ENCODE peak calls at places on chromosomes 6 and 20, in ten cellular contexts. One of them, this sample, is unnamed.

GRCh38 chr6:113120577-113121285 is 736.4 kb upstream of the MARCKS start:
- DNase-seq in fibroblast of pulmonary artery: peak; percentile 93
- DNase-seq in cardiac muscle cell: no peak
- DNase-seq in GM12865: peak; percentile 16
- DNase-seq in HL-60: peak; percentile 24
- DNase-seq in left ventricle myocardium inferior: no peak
- DNase-seq in A549: no peak
- DNase-seq in astrocyte of the spinal cord: peak; percentile 99
- DNase-seq in HCT116: peak; percentile 73
- DNase-seq in BJ: peak; percentile 97
- DNase-seq in this sample: no peak

GRCh38 chr6:25456249-25456648 is 177.1 kb downstream of the CARMIL1 start:
- DNase-seq in fibroblast of pulmonary artery: no peak
- DNase-seq in cardiac muscle cell: no peak
- DNase-seq in GM12865: no peak
- DNase-seq in HL-60: no peak
- DNase-seq in left ventricle myocardium inferior: no peak
- DNase-seq in A549: no peak
- DNase-seq in astrocyte of the spinal cord: no peak
- DNase-seq in HCT116: no peak
- DNase-seq in BJ: no peak
- DNase-seq in this sample: no peak

GRCh38 chr6:32666420-32667300 is at the start of gene HLA-DQB1:
- DNase-seq in fibroblast of pulmonary artery: peak; percentile 23
- DNase-seq in cardiac muscle cell: peak; percentile 78
- DNase-seq in GM12865: peak; percentile 95
- DNase-seq in HL-60: no peak
- DNase-seq in left ventricle myocardium inferior: no peak
- DNase-seq in A549: peak; percentile 1
- DNase-seq in astrocyte of the spinal cord: no peak
- DNase-seq in HCT116: peak; percentile 75
- DNase-seq in BJ: no peak
- DNase-seq in this sample: peak; percentile 83

GRCh38 chr6:170176621-170177382 is 114.1 kb downstream of the DLL1 start:
- DNase-seq in fibroblast of pulmonary artery: no peak
- DNase-seq in cardiac muscle cell: no peak
- DNase-seq in GM12865: no peak
- DNase-seq in HL-60: no peak
- DNase-seq in left ventricle myocardium inferior: peak; percentile 15
- DNase-seq in A549: peak; percentile 14
- DNase-seq in astrocyte of the spinal cord: no peak
- DNase-seq in HCT116: no peak
- DNase-seq in BJ: no peak
- DNase-seq in this sample: no peak

GRCh38 chr20:5843054-5843731 is 93.0 kb downstream of the SHLD1 start:
- DNase-seq in fibroblast of pulmonary artery: no peak
- DNase-seq in cardiac muscle cell: no peak
- DNase-seq in GM12865: peak; percentile 71
- DNase-seq in HL-60: no peak
- DNase-seq in left ventricle myocardium inferior: no peak
- DNase-seq in A549: no peak
- DNase-seq in astrocyte of the spinal cord: peak; percentile 25
- DNase-seq in HCT116: no peak
- DNase-seq in BJ: no peak
- DNase-seq in this sample: peak; percentile 43

GRCh38 chr20:49542514-49542991 is 25.4 kb downstream of the PTGIS start:
- DNase-seq in fibroblast of pulmonary artery: no peak
- DNase-seq in cardiac muscle cell: no peak
- DNase-seq in GM12865: no peak
- DNase-seq in HL-60: no peak
- DNase-seq in left ventricle myocardium inferior: no peak
- DNase-seq in A549: no peak
- DNase-seq in astrocyte of the spinal cord: no peak
- DNase-seq in HCT116: no peak
- DNase-seq in BJ: no peak
- DNase-seq in this sample: no peak

GRCh38 chr6:31829633-31830492 is 2.3 kb downstream of the HSPA1B start:
- DNase-seq in fibroblast of pulmonary artery: peak; percentile 62
- DNase-seq in cardiac muscle cell: peak; percentile 41
- DNase-seq in GM12865: peak; percentile 45
- DNase-seq in HL-60: no peak
- DNase-seq in left ventricle myocardium inferior: no peak
- DNase-seq in A549: no peak
- DNase-seq in astrocyte of the spinal cord: peak; percentile 69
- DNase-seq in HCT116: no peak
- DNase-seq in BJ: no peak
- DNase-seq in this sample: no peak

GRCh38 chr20:13149371-13149770 is 71.7 kb upstream of the ISM1 start:
- DNase-seq in fibroblast of pulmonary artery: no peak
- DNase-seq in cardiac muscle cell: no peak
- DNase-seq in GM12865: no peak
- DNase-seq in HL-60: no peak
- DNase-seq in left ventricle myocardium inferior: no peak
- DNase-seq in A549: no peak
- DNase-seq in astrocyte of the spinal cord: peak; percentile 46
- DNase-seq in HCT116: no peak
- DNase-seq in BJ: peak; percentile 9
- DNase-seq in this sample: no peak

GRCh38 chr20:34010405-34010895 is 16.7 kb downstream of the RALY start:
- DNase-seq in fibroblast of pulmonary artery: peak; percentile 22
- DNase-seq in cardiac muscle cell: no peak
- DNase-seq in GM12865: no peak
- DNase-seq in HL-60: no peak
- DNase-seq in left ventricle myocardium inferior: no peak
- DNase-seq in A549: no peak
- DNase-seq in astrocyte of the spinal cord: no peak
- DNase-seq in HCT116: no peak
- DNase-seq in BJ: no peak
- DNase-seq in this sample: no peak

GRCh38 chr20:8152183-8152582 is 20.1 kb downstream of the PLCB1 start:
- DNase-seq in fibroblast of pulmonary artery: peak; percentile 66
- DNase-seq in cardiac muscle cell: no peak
- DNase-seq in GM12865: no peak
- DNase-seq in HL-60: no peak
- DNase-seq in left ventricle myocardium inferior: no peak
- DNase-seq in A549: no peak
- DNase-seq in astrocyte of the spinal cord: peak; percentile 64
- DNase-seq in HCT116: no peak
- DNase-seq in BJ: no peak
- DNase-seq in this sample: no peak

GRCh38 chr6:10082385-10082784 is 332.5 kb downstream of the TFAP2A start:
- DNase-seq in fibroblast of pulmonary artery: no peak
- DNase-seq in cardiac muscle cell: no peak
- DNase-seq in GM12865: no peak
- DNase-seq in HL-60: peak; percentile 70
- DNase-seq in left ventricle myocardium inferior: no peak
- DNase-seq in A549: no peak
- DNase-seq in astrocyte of the spinal cord: no peak
- DNase-seq in HCT116: no peak
- DNase-seq in BJ: no peak
- DNase-seq in this sample: no peak

GRCh38 chr6:168242655-168243225 is 76.8 kb downstream of the DACT2 start:
- DNase-seq in fibroblast of pulmonary artery: no peak
- DNase-seq in cardiac muscle cell: no peak
- DNase-seq in GM12865: no peak
- DNase-seq in HL-60: no peak
- DNase-seq in left ventricle myocardium inferior: no peak
- DNase-seq in A549: no peak
- DNase-seq in astrocyte of the spinal cord: no peak
- DNase-seq in HCT116: no peak
- DNase-seq in BJ: no peak
- DNase-seq in this sample: no peak

GRCh38 chr6:5632348-5632935 is 371.1 kb downstream of the FARS2 start:
- DNase-seq in fibroblast of pulmonary artery: no peak
- DNase-seq in cardiac muscle cell: no peak
- DNase-seq in GM12865: no peak
- DNase-seq in HL-60: no peak
- DNase-seq in left ventricle myocardium inferior: no peak
- DNase-seq in A549: no peak
- DNase-seq in astrocyte of the spinal cord: no peak
- DNase-seq in HCT116: no peak
- DNase-seq in BJ: no peak
- DNase-seq in this sample: no peak

GRCh38 chr6:5082487-5083306 is 2.4 kb upstream of the PPP1R3G start:
- DNase-seq in fibroblast of pulmonary artery: peak; percentile 77
- DNase-seq in cardiac muscle cell: no peak
- DNase-seq in GM12865: no peak
- DNase-seq in HL-60: no peak
- DNase-seq in left ventricle myocardium inferior: no peak
- DNase-seq in A549: peak; percentile 61
- DNase-seq in astrocyte of the spinal cord: peak; percentile 54
- DNase-seq in HCT116: peak; percentile 10
- DNase-seq in BJ: peak; percentile 69
- DNase-seq in this sample: no peak

GRCh38 chr6:125844989-125845388 is 54.2 kb downstream of the NCOA7 start:
- DNase-seq in fibroblast of pulmonary artery: peak; percentile 64
- DNase-seq in cardiac muscle cell: no peak
- DNase-seq in GM12865: no peak
- DNase-seq in HL-60: no peak
- DNase-seq in left ventricle myocardium inferior: no peak
- DNase-seq in A549: no peak
- DNase-seq in astrocyte of the spinal cord: no peak
- DNase-seq in HCT116: no peak
- DNase-seq in BJ: no peak
- DNase-seq in this sample: no peak

GRCh38 chr6:130176378-130176777 is 46.4 kb downstream of the SAMD3 start:
- DNase-seq in fibroblast of pulmonary artery: no peak
- DNase-seq in cardiac muscle cell: no peak
- DNase-seq in GM12865: no peak
- DNase-seq in HL-60: no peak
- DNase-seq in left ventricle myocardium inferior: no peak
- DNase-seq in A549: no peak
- DNase-seq in astrocyte of the spinal cord: no peak
- DNase-seq in HCT116: no peak
- DNase-seq in BJ: no peak
- DNase-seq in this sample: no peak

GRCh38 chr6:37381579-37381978 is 27.8 kb downstream of the RNF8 start:
- DNase-seq in fibroblast of pulmonary artery: peak; percentile 71
- DNase-seq in cardiac muscle cell: peak; percentile 93
- DNase-seq in GM12865: peak; percentile 83
- DNase-seq in HL-60: peak; percentile 14
- DNase-seq in left ventricle myocardium inferior: no peak
- DNase-seq in A549: peak; percentile 15
- DNase-seq in astrocyte of the spinal cord: peak; percentile 61
- DNase-seq in HCT116: peak; percentile 74
- DNase-seq in BJ: peak; percentile 4
- DNase-seq in this sample: peak; percentile 62

GRCh38 chr6:135995160-135995898 is 143.8 kb downstream of the PDE7B start:
- DNase-seq in fibroblast of pulmonary artery: peak; percentile 79
- DNase-seq in cardiac muscle cell: no peak
- DNase-seq in GM12865: no peak
- DNase-seq in HL-60: peak; percentile 17
- DNase-seq in left ventricle myocardium inferior: no peak
- DNase-seq in A549: no peak
- DNase-seq in astrocyte of the spinal cord: peak; percentile 89
- DNase-seq in HCT116: no peak
- DNase-seq in BJ: peak; percentile 34
- DNase-seq in this sample: no peak

GRCh38 chr6:106106276-106107042 is 20.3 kb downstream of the PRDM1 start:
- DNase-seq in fibroblast of pulmonary artery: no peak
- DNase-seq in cardiac muscle cell: no peak
- DNase-seq in GM12865: no peak
- DNase-seq in HL-60: no peak
- DNase-seq in left ventricle myocardium inferior: no peak
- DNase-seq in A549: no peak
- DNase-seq in astrocyte of the spinal cord: no peak
- DNase-seq in HCT116: no peak
- DNase-seq in BJ: no peak
- DNase-seq in this sample: no peak

GRCh38 chr6:41177287-41177686 is 14.4 kb upstream of the TREM2 start:
- DNase-seq in fibroblast of pulmonary artery: no peak
- DNase-seq in cardiac muscle cell: no peak
- DNase-seq in GM12865: no peak
- DNase-seq in HL-60: no peak
- DNase-seq in left ventricle myocardium inferior: no peak
- DNase-seq in A549: no peak
- DNase-seq in astrocyte of the spinal cord: no peak
- DNase-seq in HCT116: no peak
- DNase-seq in BJ: no peak
- DNase-seq in this sample: no peak
- TF ChIP-seq CTCF in fibroblast of pulmonary artery: no peak
- TF ChIP-seq CTCF in cardiac muscle cell: no peak
- TF ChIP-seq CTCF in GM12865: no peak
- TF ChIP-seq CTCF in HL-60: no peak
- TF ChIP-seq CTCF in left ventricle myocardium inferior: no peak
- TF ChIP-seq CTCF in A549: no peak
- TF ChIP-seq CTCF in astrocyte of the spinal cord: no peak
- TF ChIP-seq CTCF in HCT116: no peak
- TF ChIP-seq CTCF in BJ: no peak
- TF ChIP-seq CTCF in this sample: no peak

GRCh38 chr20:56949318-56949717 is 317.1 kb downstream of the BMP7 start:
- DNase-seq in fibroblast of pulmonary artery: no peak
- DNase-seq in cardiac muscle cell: no peak
- DNase-seq in GM12865: peak; percentile 4
- DNase-seq in HL-60: no peak
- DNase-seq in left ventricle myocardium inferior: no peak
- DNase-seq in A549: no peak
- DNase-seq in astrocyte of the spinal cord: no peak
- DNase-seq in HCT116: peak; percentile 22
- DNase-seq in BJ: no peak
- DNase-seq in this sample: no peak
- TF ChIP-seq CTCF in fibroblast of pulmonary artery: no peak
- TF ChIP-seq CTCF in cardiac muscle cell: no peak
- TF ChIP-seq CTCF in GM12865: no peak
- TF ChIP-seq CTCF in HL-60: no peak
- TF ChIP-seq CTCF in left ventricle myocardium inferior: no peak
- TF ChIP-seq CTCF in A549: no peak
- TF ChIP-seq CTCF in astrocyte of the spinal cord: no peak
- TF ChIP-seq CTCF in HCT116: peak; percentile 32
- TF ChIP-seq CTCF in BJ: no peak
- TF ChIP-seq CTCF in this sample: no peak

GRCh38 chr6:16285467-16286150 is 47.2 kb downstream of the GMPR start:
- DNase-seq in fibroblast of pulmonary artery: no peak
- DNase-seq in cardiac muscle cell: no peak
- DNase-seq in GM12865: no peak
- DNase-seq in HL-60: no peak
- DNase-seq in left ventricle myocardium inferior: no peak
- DNase-seq in A549: no peak
- DNase-seq in astrocyte of the spinal cord: no peak
- DNase-seq in HCT116: no peak
- DNase-seq in BJ: no peak
- DNase-seq in this sample: no peak
- TF ChIP-seq CTCF in fibroblast of pulmonary artery: no peak
- TF ChIP-seq CTCF in cardiac muscle cell: no peak
- TF ChIP-seq CTCF in GM12865: no peak
- TF ChIP-seq CTCF in HL-60: no peak
- TF ChIP-seq CTCF in left ventricle myocardium inferior: no peak
- TF ChIP-seq CTCF in A549: no peak
- TF ChIP-seq CTCF in astrocyte of the spinal cord: no peak
- TF ChIP-seq CTCF in HCT116: no peak
- TF ChIP-seq CTCF in BJ: no peak
- TF ChIP-seq CTCF in this sample: no peak

GRCh38 chr20:10131612-10132345 is 86.9 kb upstream of the SNAP25 start:
- DNase-seq in fibroblast of pulmonary artery: peak; percentile 61
- DNase-seq in cardiac muscle cell: peak; percentile 9
- DNase-seq in GM12865: no peak
- DNase-seq in HL-60: no peak
- DNase-seq in left ventricle myocardium inferior: peak; percentile 64
- DNase-seq in A549: peak; percentile 37
- DNase-seq in astrocyte of the spinal cord: peak; percentile 77
- DNase-seq in HCT116: no peak
- DNase-seq in BJ: no peak
- DNase-seq in this sample: no peak
- TF ChIP-seq CTCF in fibroblast of pulmonary artery: no peak
- TF ChIP-seq CTCF in cardiac muscle cell: no peak
- TF ChIP-seq CTCF in GM12865: no peak
- TF ChIP-seq CTCF in HL-60: no peak
- TF ChIP-seq CTCF in left ventricle myocardium inferior: peak; percentile 47
- TF ChIP-seq CTCF in A549: no peak
- TF ChIP-seq CTCF in astrocyte of the spinal cord: no peak
- TF ChIP-seq CTCF in HCT116: no peak
- TF ChIP-seq CTCF in BJ: no peak
- TF ChIP-seq CTCF in this sample: no peak